ENCODE peak calls at places on chromosomes 5 and 9, in six cellular contexts. One of them, this sample, is unnamed.

GRCh38 chr5:160451281-160451680 is 29.6 kb downstream of the PTTG1 start:
- DNase-seq in iPS DF 19.7: no peak
- DNase-seq in HTR-8/SVneo: no peak
- DNase-seq in amniotic stem cell: no peak
- DNase-seq in left colon: no peak
- DNase-seq in T-cell: no peak
- DNase-seq in this sample: no peak

GRCh38 chr9:96344458-96345180 is 38.9 kb downstream of the SLC35D2 start:
- DNase-seq in iPS DF 19.7: peak
- DNase-seq in HTR-8/SVneo: peak
- DNase-seq in amniotic stem cell: peak
- DNase-seq in left colon: peak
- DNase-seq in T-cell: no peak
- DNase-seq in this sample: no peak

GRCh38 chr9:110065527-110065926 is 142.4 kb downstream of the C9orf152 start:
- DNase-seq in iPS DF 19.7: no peak
- DNase-seq in HTR-8/SVneo: no peak
- DNase-seq in amniotic stem cell: no peak
- DNase-seq in left colon: no peak
- DNase-seq in T-cell: no peak
- DNase-seq in this sample: peak

GRCh38 chr5:74613283-74613682 is 27.2 kb downstream of the ENC1 start:
- DNase-seq in iPS DF 19.7: no peak
- DNase-seq in HTR-8/SVneo: no peak
- DNase-seq in amniotic stem cell: no peak
- DNase-seq in left colon: no peak
- DNase-seq in T-cell: no peak
- DNase-seq in this sample: peak

GRCh38 chr9:98890256-98890655 is 53.5 kb upstream of the COL15A1 start:
- DNase-seq in iPS DF 19.7: no peak
- DNase-seq in HTR-8/SVneo: no peak
- DNase-seq in amniotic stem cell: no peak
- DNase-seq in left colon: no peak
- DNase-seq in T-cell: no peak
- DNase-seq in this sample: no peak

GRCh38 chr5:150516011-150516410 is 8.1 kb downstream of the NDST1 start:
- DNase-seq in iPS DF 19.7: no peak
- DNase-seq in HTR-8/SVneo: no peak
- DNase-seq in amniotic stem cell: no peak
- DNase-seq in left colon: no peak
- DNase-seq in T-cell: no peak
- DNase-seq in this sample: no peak

GRCh38 chr5:157451806-157452205 is 8.2 kb upstream of the NIPAL4 start:
- DNase-seq in iPS DF 19.7: no peak
- DNase-seq in HTR-8/SVneo: no peak
- DNase-seq in amniotic stem cell: no peak
- DNase-seq in left colon: no peak
- DNase-seq in T-cell: no peak
- DNase-seq in this sample: no peak

GRCh38 chr5:148176480-148176879 is 8.1 kb downstream of the SPINK14 start:
- DNase-seq in iPS DF 19.7: no peak
- DNase-seq in HTR-8/SVneo: no peak
- DNase-seq in amniotic stem cell: no peak
- DNase-seq in left colon: no peak
- DNase-seq in T-cell: no peak
- DNase-seq in this sample: no peak

GRCh38 chr5:148735301-148735700 is 81.0 kb upstream of the HTR4 start:
- DNase-seq in iPS DF 19.7: no peak
- DNase-seq in HTR-8/SVneo: no peak
- DNase-seq in amniotic stem cell: no peak
- DNase-seq in left colon: no peak
- DNase-seq in T-cell: no peak
- DNase-seq in this sample: no peak

GRCh38 chr5:42668254-42668653 is 88.4 kb upstream of the CCDC152 start:
- DNase-seq in iPS DF 19.7: no peak
- DNase-seq in HTR-8/SVneo: no peak
- DNase-seq in amniotic stem cell: no peak
- DNase-seq in left colon: no peak
- DNase-seq in T-cell: no peak
- DNase-seq in this sample: no peak

GRCh38 chr9:136587944-136588662 is 42.3 kb upstream of the NOTCH1 start:
- DNase-seq in iPS DF 19.7: peak
- DNase-seq in HTR-8/SVneo: no peak
- DNase-seq in amniotic stem cell: no peak
- DNase-seq in left colon: no peak
- DNase-seq in T-cell: no peak
- DNase-seq in this sample: peak

GRCh38 chr5:154384480-154385235 is 61.1 kb upstream of the SAP30L start:
- DNase-seq in iPS DF 19.7: no peak
- DNase-seq in HTR-8/SVneo: no peak
- DNase-seq in amniotic stem cell: no peak
- DNase-seq in left colon: no peak
- DNase-seq in T-cell: no peak
- DNase-seq in this sample: no peak

GRCh38 chr9:133558191-133559126 is 24.0 kb downstream of the ADAMTSL2 start:
- DNase-seq in iPS DF 19.7: no peak
- DNase-seq in HTR-8/SVneo: peak
- DNase-seq in amniotic stem cell: peak
- DNase-seq in left colon: no peak
- DNase-seq in T-cell: no peak
- DNase-seq in this sample: peak

GRCh38 chr5:116361171-116361967 is 213.3 kb downstream of the SEMA6A start:
- DNase-seq in iPS DF 19.7: no peak
- DNase-seq in HTR-8/SVneo: no peak
- DNase-seq in amniotic stem cell: no peak
- DNase-seq in left colon: peak
- DNase-seq in T-cell: no peak
- DNase-seq in this sample: no peak

GRCh38 chr5:74424162-74424868 is 216.2 kb downstream of the ENC1 start:
- DNase-seq in iPS DF 19.7: no peak
- DNase-seq in HTR-8/SVneo: no peak
- DNase-seq in amniotic stem cell: no peak
- DNase-seq in left colon: no peak
- DNase-seq in T-cell: no peak
- DNase-seq in this sample: no peak

GRCh38 chr9:108687360-108687981 is 168.3 kb downstream of the ACTL7B start:
- DNase-seq in iPS DF 19.7: no peak
- DNase-seq in HTR-8/SVneo: no peak
- DNase-seq in amniotic stem cell: no peak
- DNase-seq in left colon: no peak
- DNase-seq in T-cell: no peak
- DNase-seq in this sample: no peak

GRCh38 chr5:58455495-58455894 is 4.4 kb downstream of the PLK2 start:
- DNase-seq in iPS DF 19.7: no peak
- DNase-seq in HTR-8/SVneo: no peak
- DNase-seq in amniotic stem cell: no peak
- DNase-seq in left colon: no peak
- DNase-seq in T-cell: no peak
- DNase-seq in this sample: no peak

GRCh38 chr9:6845881-6846280 is 88.1 kb downstream of the KDM4C start:
- DNase-seq in iPS DF 19.7: peak
- DNase-seq in HTR-8/SVneo: peak
- DNase-seq in amniotic stem cell: no peak
- DNase-seq in left colon: no peak
- DNase-seq in T-cell: no peak
- DNase-seq in this sample: no peak

GRCh38 chr5:151660616-151661015 is 26.1 kb downstream of the SPARC start:
- DNase-seq in iPS DF 19.7: no peak
- DNase-seq in HTR-8/SVneo: no peak
- DNase-seq in amniotic stem cell: peak
- DNase-seq in left colon: no peak
- DNase-seq in T-cell: no peak
- DNase-seq in this sample: no peak

GRCh38 chr5:154373729-154374179 is 72.0 kb upstream of the SAP30L start:
- DNase-seq in iPS DF 19.7: no peak
- DNase-seq in HTR-8/SVneo: no peak
- DNase-seq in amniotic stem cell: no peak
- DNase-seq in left colon: no peak
- DNase-seq in T-cell: no peak
- DNase-seq in this sample: no peak

GRCh38 chr9:83979812-83980394 is at the start of gene HNRNPK:
- DNase-seq in iPS DF 19.7: peak
- DNase-seq in HTR-8/SVneo: peak
- DNase-seq in amniotic stem cell: peak
- DNase-seq in left colon: peak
- DNase-seq in T-cell: peak
- DNase-seq in this sample: peak

GRCh38 chr5:134038143-134038542 is 33.4 kb upstream of the VDAC1 start:
- DNase-seq in iPS DF 19.7: no peak
- DNase-seq in HTR-8/SVneo: no peak
- DNase-seq in amniotic stem cell: no peak
- DNase-seq in left colon: no peak
- DNase-seq in T-cell: no peak
- DNase-seq in this sample: no peak

GRCh38 chr5:126516133-126516532 is 78.9 kb downstream of the ALDH7A1 start:
- DNase-seq in iPS DF 19.7: no peak
- DNase-seq in HTR-8/SVneo: peak
- DNase-seq in amniotic stem cell: peak
- DNase-seq in left colon: no peak
- DNase-seq in T-cell: no peak
- DNase-seq in this sample: no peak

GRCh38 chr5:138438003-138438723 is 694 bp upstream of the REEP2 start:
- DNase-seq in iPS DF 19.7: no peak
- DNase-seq in HTR-8/SVneo: no peak
- DNase-seq in amniotic stem cell: no peak
- DNase-seq in left colon: no peak
- DNase-seq in T-cell: no peak
- DNase-seq in this sample: no peak

GRCh38 chr9:70588381-70588780 is 173.9 kb upstream of the KLF9 start:
- DNase-seq in iPS DF 19.7: no peak
- DNase-seq in HTR-8/SVneo: no peak
- DNase-seq in amniotic stem cell: no peak
- DNase-seq in left colon: no peak
- DNase-seq in T-cell: no peak
- DNase-seq in this sample: no peak

GRCh38 chr5:135249658-135250057 is 149.4 kb downstream of the MACROH2A1 start:
- DNase-seq in iPS DF 19.7: no peak
- DNase-seq in HTR-8/SVneo: no peak
- DNase-seq in amniotic stem cell: no peak
- DNase-seq in left colon: no peak
- DNase-seq in T-cell: no peak
- DNase-seq in this sample: no peak

GRCh38 chr5:67530609-67531255 is 334.1 kb upstream of the CD180 start:
- DNase-seq in iPS DF 19.7: no peak
- DNase-seq in HTR-8/SVneo: no peak
- DNase-seq in amniotic stem cell: no peak
- DNase-seq in left colon: no peak
- DNase-seq in T-cell: no peak
- DNase-seq in this sample: no peak

GRCh38 chr9:130981002-130981760 is 27.8 kb upstream of the LAMC3 start:
- DNase-seq in iPS DF 19.7: no peak
- DNase-seq in HTR-8/SVneo: no peak
- DNase-seq in amniotic stem cell: no peak
- DNase-seq in left colon: no peak
- DNase-seq in T-cell: no peak
- DNase-seq in this sample: peak

GRCh38 chr5:142402752-142403318 is 78.0 kb upstream of the SPRY4 start:
- DNase-seq in iPS DF 19.7: no peak
- DNase-seq in HTR-8/SVneo: no peak
- DNase-seq in amniotic stem cell: no peak
- DNase-seq in left colon: no peak
- DNase-seq in T-cell: no peak
- DNase-seq in this sample: no peak

GRCh38 chr5:33901176-33901575 is 9.4 kb upstream of the ADAMTS12 start:
- DNase-seq in iPS DF 19.7: no peak
- DNase-seq in HTR-8/SVneo: no peak
- DNase-seq in amniotic stem cell: no peak
- DNase-seq in left colon: no peak
- DNase-seq in T-cell: no peak
- DNase-seq in this sample: no peak

GRCh38 chr5:126438871-126439270 is 15.7 kb downstream of the GRAMD2B start:
- DNase-seq in iPS DF 19.7: no peak
- DNase-seq in HTR-8/SVneo: no peak
- DNase-seq in amniotic stem cell: no peak
- DNase-seq in left colon: no peak
- DNase-seq in T-cell: no peak
- DNase-seq in this sample: no peak

GRCh38 chr5:74897049-74897448 is 30.9 kb upstream of the FAM169A start:
- DNase-seq in iPS DF 19.7: no peak
- DNase-seq in HTR-8/SVneo: no peak
- DNase-seq in amniotic stem cell: no peak
- DNase-seq in left colon: no peak
- DNase-seq in T-cell: no peak
- DNase-seq in this sample: no peak

GRCh38 chr5:99083197-99083596 is 154.4 kb upstream of the CHD1 start:
- DNase-seq in iPS DF 19.7: no peak
- DNase-seq in HTR-8/SVneo: no peak
- DNase-seq in amniotic stem cell: no peak
- DNase-seq in left colon: no peak
- DNase-seq in T-cell: no peak
- DNase-seq in this sample: no peak

GRCh38 chr9:111959960-111960359 is 63.3 kb downstream of the UGCG start:
- DNase-seq in iPS DF 19.7: no peak
- DNase-seq in HTR-8/SVneo: no peak
- DNase-seq in amniotic stem cell: no peak
- DNase-seq in left colon: no peak
- DNase-seq in T-cell: no peak
- DNase-seq in this sample: no peak

GRCh38 chr9:89865981-89866380 is 261.2 kb downstream of the GADD45G start:
- DNase-seq in iPS DF 19.7: no peak
- DNase-seq in HTR-8/SVneo: no peak
- DNase-seq in amniotic stem cell: no peak
- DNase-seq in left colon: no peak
- DNase-seq in T-cell: no peak
- DNase-seq in this sample: no peak

GRCh38 chr5:104088876-104089778 is 526.5 kb upstream of the NUDT12 start:
- DNase-seq in iPS DF 19.7: no peak
- DNase-seq in HTR-8/SVneo: no peak
- DNase-seq in amniotic stem cell: no peak
- DNase-seq in left colon: no peak
- DNase-seq in T-cell: no peak
- DNase-seq in this sample: no peak

GRCh38 chr5:91164424-91164823 is 218.7 kb downstream of the ARRDC3 start:
- DNase-seq in iPS DF 19.7: no peak
- DNase-seq in HTR-8/SVneo: no peak
- DNase-seq in amniotic stem cell: no peak
- DNase-seq in left colon: no peak
- DNase-seq in T-cell: no peak
- DNase-seq in this sample: no peak

This sample was measured in Kasumi-1.